ENCODE peak calls at places on chromosomes 2 and 18, in six cellular contexts. One of them, this sample, is unnamed.
A peak's percentile ranks its signal among the peaks of the same experiment; 100 is the strongest.

GRCh38 chr2:53475320-53475719 is 292.3 kb upstream of the CHAC2 start:
- DNase-seq in PC-3: peak; percentile 97
- DNase-seq in colonic mucosa: no peak
- DNase-seq in nephron progenitor cell: no peak
- DNase-seq in RWPE2: no peak
- DNase-seq in mesothelial cell of epicardium: no peak
- DNase-seq in this sample: no peak

GRCh38 chr18:2654105-2654827 is 1.3 kb upstream of the SMCHD1 start:
- DNase-seq in nephron progenitor cell: no peak
- DNase-seq in RWPE2: no peak
- DNase-seq in colonic mucosa: no peak
- DNase-seq in mesothelial cell of epicardium: no peak
- DNase-seq in PC-3: peak; percentile 56
- DNase-seq in this sample: no peak

GRCh38 chr18:3037423-3037915 is 24.5 kb upstream of the LPIN2 start:
- DNase-seq in mesothelial cell of epicardium: no peak
- DNase-seq in RWPE2: no peak
- DNase-seq in nephron progenitor cell: no peak
- DNase-seq in PC-3: peak; percentile 92
- DNase-seq in colonic mucosa: peak; percentile 43
- DNase-seq in this sample: no peak

GRCh38 chr2:113284481-113284880 is 5.8 kb upstream of the PAX8 start:
- DNase-seq in RWPE2: no peak
- DNase-seq in PC-3: no peak
- DNase-seq in mesothelial cell of epicardium: no peak
- DNase-seq in colonic mucosa: no peak
- DNase-seq in nephron progenitor cell: no peak
- DNase-seq in this sample: no peak

GRCh38 chr2:67289921-67290371 is 107.2 kb upstream of the ETAA1 start:
- DNase-seq in mesothelial cell of epicardium: no peak
- DNase-seq in PC-3: peak; percentile 89
- DNase-seq in colonic mucosa: no peak
- DNase-seq in nephron progenitor cell: no peak
- DNase-seq in RWPE2: no peak
- DNase-seq in this sample: no peak

GRCh38 chr2:216691210-216691741 is 4.1 kb downstream of the IGFBP5 start:
- DNase-seq in mesothelial cell of epicardium: peak; percentile 81
- DNase-seq in nephron progenitor cell: peak; percentile 59
- DNase-seq in colonic mucosa: no peak
- DNase-seq in RWPE2: no peak
- DNase-seq in PC-3: peak; percentile 47
- DNase-seq in this sample: no peak

GRCh38 chr2:117859532-117859911 is 45.0 kb downstream of the DDX18 start:
- DNase-seq in nephron progenitor cell: no peak
- DNase-seq in mesothelial cell of epicardium: no peak
- DNase-seq in RWPE2: no peak
- DNase-seq in colonic mucosa: no peak
- DNase-seq in PC-3: no peak
- DNase-seq in this sample: no peak

GRCh38 chr2:207163815-207164747 is 1.7 kb downstream of the KLF7 start:
- DNase-seq in PC-3: peak; percentile 54
- DNase-seq in RWPE2: no peak
- DNase-seq in mesothelial cell of epicardium: no peak
- DNase-seq in colonic mucosa: peak; percentile 53
- DNase-seq in nephron progenitor cell: peak; percentile 30
- DNase-seq in this sample: peak; percentile 14

GRCh38 chr2:30752811-30753210 is 54.4 kb downstream of the CAPN13 start:
- DNase-seq in RWPE2: no peak
- DNase-seq in nephron progenitor cell: no peak
- DNase-seq in colonic mucosa: no peak
- DNase-seq in PC-3: no peak
- DNase-seq in mesothelial cell of epicardium: no peak
- DNase-seq in this sample: no peak

GRCh38 chr2:221715783-221716386 is 143.8 kb upstream of the EPHA4 start:
- DNase-seq in RWPE2: no peak
- DNase-seq in PC-3: peak; percentile 62
- DNase-seq in mesothelial cell of epicardium: no peak
- DNase-seq in colonic mucosa: no peak
- DNase-seq in nephron progenitor cell: no peak
- DNase-seq in this sample: no peak

GRCh38 chr2:28009732-28010131 is 119.2 kb downstream of the BABAM2 start:
- DNase-seq in PC-3: peak; percentile 37
- DNase-seq in mesothelial cell of epicardium: no peak
- DNase-seq in colonic mucosa: no peak
- DNase-seq in RWPE2: no peak
- DNase-seq in nephron progenitor cell: no peak
- DNase-seq in this sample: no peak

GRCh38 chr2:121140734-121141133 is 144.3 kb downstream of the TFCP2L1 start:
- DNase-seq in nephron progenitor cell: no peak
- DNase-seq in RWPE2: no peak
- DNase-seq in mesothelial cell of epicardium: no peak
- DNase-seq in PC-3: peak; percentile 12
- DNase-seq in colonic mucosa: no peak
- DNase-seq in this sample: no peak

GRCh38 chr18:36284671-36285295 is 12.7 kb upstream of the FHOD3 start:
- DNase-seq in PC-3: peak; percentile 55
- DNase-seq in mesothelial cell of epicardium: no peak
- DNase-seq in colonic mucosa: peak; percentile 43
- DNase-seq in nephron progenitor cell: peak; percentile 39
- DNase-seq in RWPE2: no peak
- DNase-seq in this sample: no peak

GRCh38 chr2:111042772-111043771 is 77.6 kb upstream of the BCL2L11 start:
- DNase-seq in mesothelial cell of epicardium: no peak
- DNase-seq in nephron progenitor cell: no peak
- DNase-seq in RWPE2: no peak
- DNase-seq in PC-3: no peak
- DNase-seq in colonic mucosa: peak; percentile 11
- DNase-seq in this sample: no peak

GRCh38 chr2:241772063-241772499 is 4.5 kb upstream of the GAL3ST2 start:
- DNase-seq in mesothelial cell of epicardium: no peak
- DNase-seq in colonic mucosa: no peak
- DNase-seq in nephron progenitor cell: no peak
- DNase-seq in PC-3: no peak
- DNase-seq in RWPE2: no peak
- DNase-seq in this sample: no peak

GRCh38 chr18:76491436-76491800 is 3.6 kb downstream of the ZNF516 start:
- DNase-seq in nephron progenitor cell: peak; percentile 82
- DNase-seq in mesothelial cell of epicardium: peak; percentile 58
- DNase-seq in RWPE2: no peak
- DNase-seq in colonic mucosa: peak; percentile 88
- DNase-seq in PC-3: no peak
- DNase-seq in this sample: peak; percentile 55

GRCh38 chr2:91442246-91442905 is 2750.9 kb downstream of the RPIA start:
- DNase-seq in colonic mucosa: peak; percentile 18
- DNase-seq in RWPE2: peak; percentile 59
- DNase-seq in nephron progenitor cell: peak; percentile 1
- DNase-seq in PC-3: peak; percentile 1
- DNase-seq in mesothelial cell of epicardium: peak; percentile 39
- DNase-seq in this sample: no peak

GRCh38 chr2:86216577-86217555 is 17.6 kb downstream of the MRPL35 start:
- DNase-seq in PC-3: no peak
- DNase-seq in nephron progenitor cell: no peak
- DNase-seq in RWPE2: no peak
- DNase-seq in colonic mucosa: no peak
- DNase-seq in mesothelial cell of epicardium: no peak
- DNase-seq in this sample: no peak

GRCh38 chr2:215369191-215369760 is 57.4 kb downstream of the ATIC start:
- DNase-seq in PC-3: no peak
- DNase-seq in mesothelial cell of epicardium: no peak
- DNase-seq in RWPE2: no peak
- DNase-seq in colonic mucosa: no peak
- DNase-seq in nephron progenitor cell: no peak
- DNase-seq in this sample: no peak

GRCh38 chr2:220270506-220271070 is 643.2 kb downstream of the SLC4A3 start:
- DNase-seq in RWPE2: no peak
- DNase-seq in nephron progenitor cell: no peak
- DNase-seq in colonic mucosa: no peak
- DNase-seq in PC-3: no peak
- DNase-seq in mesothelial cell of epicardium: no peak
- DNase-seq in this sample: no peak

GRCh38 chr2:215930505-215931233 is 82.7 kb downstream of the MREG start:
- DNase-seq in mesothelial cell of epicardium: no peak
- DNase-seq in RWPE2: no peak
- DNase-seq in colonic mucosa: no peak
- DNase-seq in PC-3: peak; percentile 77
- DNase-seq in nephron progenitor cell: no peak
- DNase-seq in this sample: no peak

GRCh38 chr2:127122351-127123027 is 15.5 kb upstream of the BIN1 start:
- DNase-seq in nephron progenitor cell: no peak
- DNase-seq in RWPE2: no peak
- DNase-seq in mesothelial cell of epicardium: no peak
- DNase-seq in colonic mucosa: peak; percentile 14
- DNase-seq in PC-3: no peak
- DNase-seq in this sample: no peak

GRCh38 chr2:32825291-32825712 is 121.5 kb upstream of the LTBP1 start:
- DNase-seq in PC-3: peak; percentile 12
- DNase-seq in RWPE2: no peak
- DNase-seq in nephron progenitor cell: no peak
- DNase-seq in mesothelial cell of epicardium: peak; percentile 42
- DNase-seq in colonic mucosa: no peak
- DNase-seq in this sample: no peak

GRCh38 chr2:128369626-128370467 is 51.2 kb upstream of the HS6ST1 start:
- DNase-seq in colonic mucosa: no peak
- DNase-seq in PC-3: no peak
- DNase-seq in nephron progenitor cell: peak; percentile 84
- DNase-seq in mesothelial cell of epicardium: no peak
- DNase-seq in RWPE2: peak; percentile 28
- DNase-seq in this sample: no peak

GRCh38 chr18:54125429-54125828 is 99.0 kb downstream of the MBD2 start:
- DNase-seq in nephron progenitor cell: no peak
- DNase-seq in RWPE2: no peak
- DNase-seq in colonic mucosa: no peak
- DNase-seq in PC-3: no peak
- DNase-seq in mesothelial cell of epicardium: no peak
- DNase-seq in this sample: no peak

GRCh38 chr2:16763493-16763899 is 97.9 kb upstream of the CYRIA start:
- DNase-seq in mesothelial cell of epicardium: no peak
- DNase-seq in RWPE2: no peak
- DNase-seq in colonic mucosa: no peak
- DNase-seq in PC-3: no peak
- DNase-seq in nephron progenitor cell: no peak
- DNase-seq in this sample: no peak

GRCh38 chr2:171248205-171248662 is 87.5 kb upstream of the TLK1 start:
- DNase-seq in nephron progenitor cell: no peak
- DNase-seq in colonic mucosa: no peak
- DNase-seq in PC-3: no peak
- DNase-seq in RWPE2: no peak
- DNase-seq in mesothelial cell of epicardium: no peak
- DNase-seq in this sample: no peak

GRCh38 chr2:109258905-109259540 is 130.0 kb downstream of the SH3RF3 start:
- DNase-seq in RWPE2: no peak
- DNase-seq in nephron progenitor cell: no peak
- DNase-seq in colonic mucosa: no peak
- DNase-seq in mesothelial cell of epicardium: no peak
- DNase-seq in PC-3: no peak
- DNase-seq in this sample: no peak

GRCh38 chr2:30141136-30141535 is 5.7 kb upstream of the YPEL5 start:
- DNase-seq in nephron progenitor cell: no peak
- DNase-seq in RWPE2: no peak
- DNase-seq in mesothelial cell of epicardium: no peak
- DNase-seq in PC-3: peak; percentile 34
- DNase-seq in colonic mucosa: no peak
- DNase-seq in this sample: no peak

DNA sequence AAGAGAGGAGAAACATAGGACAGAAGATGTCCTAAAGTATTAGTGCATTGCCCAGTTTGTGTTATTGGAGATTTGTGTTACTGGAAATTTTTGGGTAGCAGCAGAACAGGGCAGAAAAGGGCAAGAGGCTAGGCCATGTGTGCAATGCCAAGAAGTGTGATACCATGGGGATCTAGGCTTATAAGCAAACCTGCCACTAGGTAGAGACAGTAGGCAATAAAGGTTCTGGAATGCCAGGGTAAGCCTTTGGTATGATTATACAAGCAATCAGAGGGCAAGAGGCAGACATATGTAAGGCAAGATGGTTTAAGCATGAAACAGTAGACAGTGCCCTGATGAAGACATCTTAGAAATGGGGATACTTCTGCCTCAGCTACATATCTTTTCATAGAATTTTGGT is 12.3 kb upstream of the CERS6 start:
- DNase-seq in mesothelial cell of epicardium: no peak
- DNase-seq in PC-3: peak; percentile 17
- DNase-seq in colonic mucosa: no peak
- DNase-seq in nephron progenitor cell: no peak
- DNase-seq in RWPE2: no peak
- DNase-seq in this sample: no peak
- TF ChIP-seq CTCF in mesothelial cell of epicardium: no peak
- TF ChIP-seq CTCF in PC-3: peak; percentile 34
- TF ChIP-seq CTCF in colonic mucosa: no peak
- TF ChIP-seq CTCF in nephron progenitor cell: no peak
- TF ChIP-seq CTCF in RWPE2: peak; percentile 10
- TF ChIP-seq CTCF in this sample: no peak

DNA sequence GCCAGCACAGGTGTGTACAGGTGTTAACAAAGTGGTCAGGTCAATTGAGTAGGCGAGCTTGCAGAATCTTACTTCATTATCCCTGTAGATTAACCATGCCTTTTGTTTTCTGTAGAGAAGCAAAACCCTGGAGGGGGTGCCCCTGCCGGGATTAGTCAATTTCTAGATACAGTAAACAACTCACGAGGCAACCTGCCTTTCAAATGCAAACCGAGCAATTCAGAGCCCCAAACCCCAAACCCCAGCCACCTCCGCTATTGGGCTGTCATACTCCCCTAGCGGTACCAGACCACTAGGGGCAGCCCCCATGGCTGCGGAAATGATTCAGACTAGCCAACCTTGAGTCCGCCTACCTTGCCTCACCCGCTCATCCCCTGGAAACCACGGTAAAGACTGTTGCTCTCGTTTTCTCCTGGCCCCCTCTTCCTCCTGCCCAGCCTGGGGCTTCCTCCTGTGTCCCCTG is 61.4 kb upstream of the KIF5C start:
- DNase-seq in colonic mucosa: peak; percentile 22
- DNase-seq in mesothelial cell of epicardium: no peak
- DNase-seq in nephron progenitor cell: no peak
- DNase-seq in PC-3: no peak
- DNase-seq in RWPE2: no peak
- DNase-seq in this sample: no peak
- TF ChIP-seq CTCF in colonic mucosa: no peak
- TF ChIP-seq CTCF in mesothelial cell of epicardium: no peak
- TF ChIP-seq CTCF in nephron progenitor cell: peak; percentile 18
- TF ChIP-seq CTCF in PC-3: peak; percentile 14
- TF ChIP-seq CTCF in RWPE2: no peak
- TF ChIP-seq CTCF in this sample: peak; percentile 30

GRCh38 chr18:11993264-11993916 is 12.1 kb downstream of the IMPA2 start:
- DNase-seq in nephron progenitor cell: no peak
- DNase-seq in PC-3: no peak
- DNase-seq in colonic mucosa: no peak
- DNase-seq in mesothelial cell of epicardium: no peak
- DNase-seq in RWPE2: no peak
- DNase-seq in this sample: no peak
- TF ChIP-seq CTCF in nephron progenitor cell: no peak
- TF ChIP-seq CTCF in PC-3: no peak
- TF ChIP-seq CTCF in colonic mucosa: no peak
- TF ChIP-seq CTCF in mesothelial cell of epicardium: no peak
- TF ChIP-seq CTCF in RWPE2: no peak
- TF ChIP-seq CTCF in this sample: no peak

GRCh38 chr18:62324917-62325805 is at the start of gene TNFRSF11A:
- DNase-seq in nephron progenitor cell: peak; percentile 70
- DNase-seq in RWPE2: no peak
- DNase-seq in PC-3: peak; percentile 71
- DNase-seq in mesothelial cell of epicardium: no peak
- DNase-seq in colonic mucosa: peak; percentile 80
- DNase-seq in this sample: peak; percentile 51
- TF ChIP-seq CTCF in nephron progenitor cell: peak; percentile 29
- TF ChIP-seq CTCF in RWPE2: peak; percentile 86
- TF ChIP-seq CTCF in PC-3: peak; percentile 38
- TF ChIP-seq CTCF in mesothelial cell of epicardium: peak; percentile 15
- TF ChIP-seq CTCF in colonic mucosa: no peak
- TF ChIP-seq CTCF in this sample: peak; percentile 62